ENCODE peak calls at places on chromosomes 1 and 21, in six cellular contexts. V is stimulated activated CD4-positive, alpha-beta T cell treated with anti-CD3 and anti-CD28 coated beads, Interleukin-2, amount 100 ng/mL, for 48 hours; W is epithelial cell of esophagus; U is SHP77; X is AG04449; R is non-pigmented ciliary epithelial cell. C is an unnamed sample.

GRCh38 chr1:34267326-34267725 is 90.6 kb downstream of the C1orf94 start:
- DNase-seq in V (no peak), W (no peak), U (no peak), X (no peak), R (no peak), C (no peak)

GRCh38 chr21:44482581-44483287 is 27.4 kb downstream of the LRRC3 start:
- DNase-seq in V (no peak), W (no peak), U (no peak), X (no peak), R (no peak), C (no peak)

GRCh38 chr1:245804696-245805095 is 649.9 kb downstream of the KIF26B start:
- DNase-seq in V (no peak), W (no peak), U (no peak), X (no peak), R (no peak), C (no peak)

GRCh38 chr1:24925082-24925779 is 4.8 kb downstream of the RUNX3 start:
- DNase-seq in V (peak), W (no peak), U (no peak), X (no peak), R (no peak), C (no peak)

GRCh38 chr1:64650411-64650810 is 94.5 kb upstream of the RAVER2 start:
- DNase-seq in V (no peak), W (no peak), U (no peak), X (peak), R (no peak), C (no peak)

GRCh38 chr1:30822966-30823581 is 65.5 kb upstream of the LAPTM5 start:
- DNase-seq in V (no peak), W (peak), U (no peak), X (no peak), R (no peak), C (no peak)

GRCh38 chr1:34379911-34380310 is 203.2 kb downstream of the C1orf94 start:
- DNase-seq in V (no peak), W (no peak), U (no peak), X (no peak), R (no peak), C (no peak)

GRCh38 chr1:157952601-157953000 is 40.8 kb upstream of the KIRREL1 start:
- DNase-seq in V (no peak), W (no peak), U (no peak), X (no peak), R (no peak), C (no peak)

GRCh38 chr1:41850029-41850428 is 68.7 kb downstream of the HIVEP3 start:
- DNase-seq in V (no peak), W (peak), U (no peak), X (no peak), R (no peak), C (no peak)

GRCh38 chr1:218878369-218878768 is 295.3 kb upstream of the LYPLAL1 start:
- DNase-seq in V (no peak), W (peak), U (no peak), X (no peak), R (no peak), C (no peak)

GRCh38 chr1:29703596-29703995 is 467.3 kb downstream of the PTPRU start:
- DNase-seq in V (no peak), W (peak), U (peak), X (no peak), R (no peak), C (no peak)

GRCh38 chr1:119968068-119968492 is 71.8 kb upstream of the ADAM30 start:
- DNase-seq in V (peak), W (peak), U (peak), X (no peak), R (no peak), C (no peak)

GRCh38 chr1:26894263-26894662 is 4.2 kb upstream of the GPN2 start:
- DNase-seq in V (no peak), W (peak), U (no peak), X (no peak), R (no peak), C (no peak)

C was measured in AG04450.